ENCODE peak calls at places on chromosomes 11 and 22, in ten cellular contexts. U is tibial artery; Q is GM23338; F is OCI-LY7; H is adrenal gland; M is K562; S is CD8-positive, alpha-beta memory T cell; P is uterus; Z is transverse colon; V is aorta. D is an unnamed sample. For H3K4me1, the result is how much of the 10 kb centered on the place peaks cover.

GRCh38 chr11:62146476-62147200 is 22.8 kb downstream of the INCENP start:
- DNase-seq in U (peak), Q (no peak), F (no peak), H (no peak), M (no peak), S (no peak), P (no peak), Z (no peak), V (peak), D (no peak)

GRCh38 chr22:22352376-22352999 is 107.9 kb downstream of the VPREB1 start:
- DNase-seq in U (no peak), Q (no peak), F (peak), H (no peak), M (no peak), S (no peak), P (no peak), Z (no peak), V (no peak), D (no peak)

GRCh38 chr11:75582935-75583709 is 21.1 kb downstream of the SERPINH1 start:
- DNase-seq in U (peak), Q (peak), F (peak), H (peak), M (peak), S (peak), P (peak), Z (peak), V (peak), D (peak)

GRCh38 chr11:78961186-78961782 is 386.6 kb upstream of the NARS2 start:
- DNase-seq in U (no peak), Q (peak), F (no peak), H (no peak), M (peak), S (no peak), P (no peak), Z (peak), V (no peak), D (peak)

GRCh38 chr11:14973621-14974020 is 1.5 kb upstream of the CALCA start:
- DNase-seq in U (no peak), Q (peak), F (no peak), H (no peak), M (no peak), S (no peak), P (no peak), Z (no peak), V (peak), D (peak)

GRCh38 chr22:47333625-47334024 is 571.2 kb downstream of the TBC1D22A start:
- DNase-seq in U (no peak), Q (no peak), F (no peak), H (no peak), M (no peak), S (no peak), P (no peak), Z (no peak), V (no peak), D (no peak)

GRCh38 chr22:44368611-44369010 is 55.9 kb upstream of the SHISAL1 start:
- DNase-seq in U (no peak), Q (no peak), F (no peak), H (no peak), M (no peak), S (peak), P (no peak), Z (no peak), V (peak), D (no peak)

GRCh38 chr22:38305481-38306448 is 11.5 kb downstream of the CSNK1E start:
- DNase-seq in U (no peak), Q (peak), F (peak), H (no peak), M (peak), S (no peak), P (no peak), Z (peak), V (no peak), D (peak)

GRCh38 chr11:105969756-105970155 is 52.3 kb downstream of the MSANTD4 start:
- DNase-seq in U (no peak), Q (no peak), F (no peak), H (no peak), M (no peak), S (no peak), P (no peak), Z (no peak), V (no peak), D (no peak)

GRCh38 chr11:29260939-29261705 is 755.7 kb downstream of the KCNA4 start:
- DNase-seq in U (no peak), Q (no peak), F (no peak), H (no peak), M (no peak), S (no peak), P (no peak), Z (no peak), V (no peak), D (peak)

GRCh38 chr22:38706101-38706884 is 549 bp downstream of the GTPBP1 start:
- DNase-seq in U (peak), Q (peak), F (peak), H (peak), M (no peak), S (peak), P (peak), Z (peak), V (peak), D (peak)

GRCh38 chr22:49308300-49308699 is 519.4 kb downstream of the BRD1 start:
- DNase-seq in U (no peak), Q (no peak), F (no peak), H (no peak), M (no peak), S (peak), P (no peak), Z (no peak), V (no peak), D (no peak)

GRCh38 chr11:61472282-61472681 is 36.3 kb upstream of the LRRC10B start:
- DNase-seq in U (peak), Q (no peak), F (no peak), H (peak), M (no peak), S (no peak), P (peak), Z (no peak), V (peak), D (no peak)

GRCh38 chr11:64870176-64870892 is 8.1 kb downstream of the EHD1 start:
- DNase-seq in U (peak), Q (no peak), F (no peak), H (no peak), M (peak), S (no peak), P (peak), Z (peak), V (peak), D (peak)

GRCh38 chr22:21102659-21103267 is 57.0 kb downstream of the LRRC74B start:
- DNase-seq in U (peak), Q (peak), F (peak), H (peak), M (peak), S (peak), P (peak), Z (peak), V (peak), D (peak)

GRCh38 chr11:37841016-37841415 is 1243.0 kb upstream of the RAG2 start:
- DNase-seq in U (no peak), Q (no peak), F (no peak), H (no peak), M (no peak), S (no peak), P (no peak), Z (no peak), V (no peak), D (no peak)

GRCh38 chr11:29482510-29482909 is 534.3 kb downstream of the KCNA4 start:
- DNase-seq in U (no peak), Q (no peak), F (no peak), H (no peak), M (no peak), S (no peak), P (no peak), Z (no peak), V (no peak), D (no peak)

GRCh38 chr11:69480547-69481392 is 693 bp upstream of the LINC01488 start:
- DNase-seq in U (no peak), Q (no peak), F (no peak), H (no peak), M (no peak), S (peak), P (no peak), Z (peak), V (peak), D (peak)

GRCh38 chr11:65459552-65459951 is 37.0 kb downstream of the NEAT1 start:
- DNase-seq in U (no peak), Q (peak), F (no peak), H (no peak), M (peak), S (peak), P (no peak), Z (peak), V (peak), D (no peak)

GRCh38 chr11:72014761-72015320 is 16.1 kb downstream of the IL18BP start:
- DNase-seq in U (no peak), Q (no peak), F (no peak), H (peak), M (no peak), S (no peak), P (no peak), Z (no peak), V (no peak), D (no peak)

GRCh38 chr11:134278356-134278755 is 2.2 kb downstream of the GLB1L3 start:
- DNase-seq in U (no peak), Q (no peak), F (no peak), H (no peak), M (no peak), S (no peak), P (no peak), Z (no peak), V (no peak), D (no peak)

GRCh38 chr11:112511271-112511670 is 250.6 kb upstream of the PLET1 start:
- DNase-seq in U (no peak), Q (no peak), F (no peak), H (no peak), M (no peak), S (no peak), P (no peak), Z (no peak), V (no peak), D (no peak)

GRCh38 chr11:119029340-119030028 is 1.2 kb downstream of the SLC37A4 start:
- DNase-seq in U (peak), Q (no peak), F (no peak), H (no peak), M (peak), S (no peak), P (no peak), Z (peak), V (peak), D (peak)

GRCh38 chr22:28241637-28242290 is 322.7 kb upstream of the PITPNB start:
- DNase-seq in U (no peak), Q (no peak), F (no peak), H (no peak), M (peak), S (no peak), P (no peak), Z (no peak), V (no peak), D (no peak)

GRCh38 chr11:103327721-103328120 is 218.5 kb downstream of the DYNC2H1 start:
- DNase-seq in U (no peak), Q (no peak), F (no peak), H (no peak), M (no peak), S (no peak), P (no peak), Z (no peak), V (no peak), D (no peak)

GRCh38 chr11:110903830-110904229 is 191.6 kb upstream of the ARHGAP20 start:
- DNase-seq in U (no peak), Q (no peak), F (no peak), H (peak), M (no peak), S (no peak), P (no peak), Z (no peak), V (no peak), D (peak)

GRCh38 chr11:10327254-10327653 is 22.4 kb downstream of the ADM start:
- DNase-seq in U (no peak), Q (no peak), F (no peak), H (no peak), M (peak), S (no peak), P (no peak), Z (no peak), V (no peak), D (no peak)

GRCh38 chr11:108019870-108020540 is 11.3 kb downstream of the CUL5 start:
- DNase-seq in U (no peak), Q (no peak), F (no peak), H (no peak), M (peak), S (no peak), P (no peak), Z (no peak), V (no peak), D (no peak)

GRCh38 chr11:108027057-108027456 is 18.4 kb downstream of the CUL5 start:
- DNase-seq in U (no peak), Q (peak), F (no peak), H (no peak), M (peak), S (no peak), P (no peak), Z (no peak), V (no peak), D (no peak)

GRCh38 chr11:108025387-108026080 is 16.8 kb downstream of the CUL5 start:
- DNase-seq in U (no peak), Q (peak), F (no peak), H (no peak), M (no peak), S (no peak), P (no peak), Z (no peak), V (no peak), D (no peak)
- H3K27ac ChIP-seq in U (no peak), Q (no peak), F (no peak), H (no peak), M (no peak), S (no peak), P (no peak), Z (peak), V (no peak), D (no peak)

DNA sequence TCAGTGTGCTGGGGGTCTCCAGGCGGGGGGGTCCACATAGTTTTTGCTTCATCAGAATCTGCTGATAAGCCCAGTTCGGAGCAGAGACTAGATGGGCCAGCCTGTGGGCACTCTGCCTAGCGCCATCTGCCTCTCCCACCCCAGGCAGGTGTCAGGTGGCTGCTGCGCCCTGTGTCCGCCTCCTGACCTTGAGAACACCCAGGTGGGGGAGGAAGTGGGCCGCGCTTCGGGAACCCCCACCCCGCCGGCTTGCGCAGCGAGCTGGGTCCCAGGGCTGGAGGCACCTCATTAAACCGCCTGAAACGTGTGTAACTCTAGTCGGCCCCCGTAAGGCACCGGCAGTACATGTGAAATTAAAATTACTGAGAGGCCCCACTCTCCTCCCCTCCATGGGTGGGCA is 113.6 kb downstream of the KCNQ1 start:
- DNase-seq in U (no peak), Q (no peak), F (no peak), H (peak), M (no peak), S (peak), P (no peak), Z (peak), V (peak), D (no peak)
- H3K4me1 ChIP-seq in U (under half), Q (under half), F (under half), H (under half), M (under half), S (under half), P (under half), Z (under half), V (under half), D (under half)

GRCh38 chr11:130189492-130190210 is 30.1 kb downstream of the ST14 start:
- DNase-seq in U (no peak), Q (peak), F (no peak), H (no peak), M (peak), S (peak), P (no peak), Z (peak), V (peak), D (no peak)
- H3K27ac ChIP-seq in U (no peak), Q (no peak), F (peak), H (no peak), M (no peak), S (no peak), P (no peak), Z (peak), V (no peak), D (no peak)

GRCh38 chr22:50471197-50471847 is 3.5 kb downstream of the SBF1 start:
- DNase-seq in U (no peak), Q (no peak), F (no peak), H (no peak), M (no peak), S (no peak), P (no peak), Z (no peak), V (no peak), D (no peak)

GRCh38 chr22:50474711-50475651 is at the start of gene SBF1:
- DNase-seq in U (peak), Q (peak), F (peak), H (peak), M (peak), S (peak), P (peak), Z (peak), V (peak), D (peak)

GRCh38 chr22:50473855-50474671 is 772 bp downstream of the SBF1 start:
- DNase-seq in U (no peak), Q (peak), F (peak), H (peak), M (peak), S (peak), P (no peak), Z (peak), V (no peak), D (peak)

GRCh38 chr22:50471962-50472361 is 2.9 kb downstream of the SBF1 start:
- DNase-seq in U (no peak), Q (no peak), F (no peak), H (no peak), M (no peak), S (no peak), P (no peak), Z (no peak), V (no peak), D (no peak)

GRCh38 chr22:50473088-50473487 is 1.7 kb downstream of the SBF1 start:
- DNase-seq in U (no peak), Q (peak), F (peak), H (no peak), M (peak), S (peak), P (no peak), Z (peak), V (no peak), D (no peak)
- H3K4me1 ChIP-seq in U (half or more), Q (under half), F (half or more), H (half or more), M (under half), S (half or more), P (under half), Z (half or more), V (under half), D (under half)

DNA sequence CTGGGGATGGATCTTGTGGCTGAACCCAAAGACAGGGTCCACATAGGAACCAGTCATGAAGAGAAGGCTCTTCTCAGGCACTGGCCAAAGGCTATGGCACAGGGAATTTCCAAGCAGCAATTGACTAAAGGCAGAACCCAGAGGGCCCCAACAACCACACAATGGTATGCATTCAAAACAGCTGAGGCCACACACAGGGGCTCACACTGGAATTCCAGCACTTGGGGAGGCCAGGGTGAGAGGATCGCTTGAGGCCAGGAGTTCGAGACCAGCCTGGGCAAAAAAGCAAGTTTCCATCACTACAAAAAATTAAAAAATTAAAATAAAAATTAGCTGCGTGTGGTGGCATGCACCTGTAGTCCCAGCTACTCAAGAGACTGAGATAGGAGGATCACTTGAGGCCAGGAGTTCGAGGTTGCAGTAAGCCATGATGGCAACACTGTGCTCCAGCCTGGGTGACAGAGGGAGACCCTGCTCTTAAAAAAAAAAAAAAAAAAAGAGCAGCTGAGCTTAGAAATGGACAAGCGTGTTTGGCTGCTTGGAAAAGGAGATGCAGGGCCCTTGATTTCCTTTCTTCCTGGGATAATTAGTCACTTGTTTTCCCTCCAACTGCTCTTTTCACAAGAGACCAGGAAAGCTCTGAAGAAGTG is 44.6 kb downstream of the MYH9 start:
- DNase-seq in U (no peak), Q (no peak), F (no peak), H (no peak), M (no peak), S (no peak), P (no peak), Z (no peak), V (no peak), D (no peak)
- H3K27ac ChIP-seq in U (peak), Q (peak), F (no peak), H (peak), M (no peak), S (no peak), P (peak), Z (peak), V (peak), D (no peak)

D was measured in hepatocyte.